ENCODE peak calls at places on chromosomes 4 and X, in four cellular contexts. F is islet precursor cell, Q is nephron progenitor cell, N is pancreas. G is an unnamed sample.

GRCh38 chr4:114043116-114043515 is 63.7 kb upstream of the ARSJ start:
- DNase-seq in Q (no peak), N (no peak), F (no peak), G (no peak)

GRCh38 chrX:40646489-40647306 is 663 bp downstream of the CXorf38 start:
- DNase-seq in Q (peak; percentile 18), N (peak; percentile 44), F (peak; percentile 64), G (no peak)

GRCh38 chr4:13599159-13599558 is 28.4 kb downstream of the BOD1L1 start:
- DNase-seq in F (peak; percentile 62), N (no peak), Q (peak; percentile 25), G (no peak)

GRCh38 chrX:44036336-44036735 is 63.1 kb upstream of the NDP start:
- DNase-seq in N (no peak), Q (no peak), F (peak; percentile 63), G (no peak)

GRCh38 chrX:9456250-9457074 is 8.4 kb upstream of the TBL1X start:
- DNase-seq in N (no peak), Q (no peak), F (no peak), G (no peak)

GRCh38 chr4:46886711-46887110 is 22.3 kb downstream of the COX7B2 start:
- DNase-seq in F (no peak), N (no peak), Q (no peak), G (no peak)

GRCh38 chr4:137545461-137545861 is 13.2 kb upstream of the PCDH18 start:
- DNase-seq in F (peak; percentile 57), Q (no peak), N (no peak), G (no peak)

GRCh38 chr4:55378617-55379467 is 16.9 kb upstream of the TMEM165 start:
- DNase-seq in Q (no peak), F (no peak), N (peak; percentile 54), G (no peak)

GRCh38 chr4:185541251-185541671 is 6.0 kb upstream of the PDLIM3 start:
- DNase-seq in F (no peak), N (no peak), Q (no peak), G (no peak)

GRCh38 chr4:151564321-151564720 is 155.3 kb downstream of the FHIP1A start:
- DNase-seq in F (no peak), Q (no peak), N (peak; percentile 30), G (no peak)

GRCh38 chr4:71230258-71230594 is 108.6 kb upstream of the SLC4A4 start:
- DNase-seq in N (peak; percentile 23), Q (no peak), F (no peak), G (no peak)

GRCh38 chr4:186092296-186092695 is 12.2 kb upstream of the FAM149A start:
- DNase-seq in Q (no peak), N (no peak), F (no peak), G (no peak)

GRCh38 chrX:17779434-17779833 is 42.1 kb downstream of the SCML1 start:
- DNase-seq in Q (no peak), F (no peak), N (no peak), G (no peak)

GRCh38 chr4:95910749-95911148 is 70.9 kb downstream of the PDHA2 start:
- DNase-seq in Q (no peak), N (no peak), F (no peak), G (no peak)

GRCh38 chrX:13669246-13669689 is 16.3 kb downstream of the TCEANC start:
- DNase-seq in F (peak; percentile 87), Q (no peak), N (peak; percentile 81), G (no peak)

GRCh38 chr4:1619151-1619672 is 64.9 kb downstream of the FAM53A start:
- DNase-seq in Q (no peak), F (no peak), N (no peak), G (no peak)

GRCh38 chr4:153616005-153616555 is 68.0 kb upstream of the TLR2 start:
- DNase-seq in N (no peak), F (no peak), Q (no peak), G (no peak)

GRCh38 chrX:113986427-113986826 is 597.5 kb upstream of the HTR2C start:
- DNase-seq in F (no peak), Q (no peak), N (no peak), G (no peak)

GRCh38 chr4:137949746-137950145 is 292.4 kb downstream of the SLC7A11 start:
- DNase-seq in N (no peak), F (no peak), Q (no peak), G (no peak)

GRCh38 chr4:22539251-22539650 is 23.4 kb upstream of the ADGRA3 start:
- DNase-seq in F (no peak), Q (no peak), N (no peak), G (no peak)

GRCh38 chrX:129726307-129727111 is 12.3 kb upstream of the XPNPEP2 start:
- DNase-seq in Q (peak; percentile 70), F (peak; percentile 75), N (peak; percentile 14), G (no peak)

GRCh38 chr4:8315343-8316250 is 46.0 kb downstream of the HTRA3 start:
- DNase-seq in F (peak; percentile 92), Q (peak; percentile 43), N (peak; percentile 64), G (no peak)

GRCh38 chr4:150888217-150888616 is 126.9 kb downstream of the LRBA start:
- DNase-seq in Q (no peak), F (no peak), N (no peak), G (no peak)

GRCh38 chrX:7515681-7516413 is 327.1 kb upstream of the VCX start:
- DNase-seq in N (no peak), Q (no peak), F (no peak), G (no peak)

GRCh38 chrX:153925739-153926593 is at the start of gene ARHGAP4:
- DNase-seq in N (no peak), Q (no peak), F (no peak), G (no peak)

GRCh38 chrX:22365460-22365859 is 92.7 kb downstream of the CBLL2 start:
- DNase-seq in N (no peak), F (no peak), Q (no peak), G (no peak)

GRCh38 chrX:41692162-41692749 is 3.5 kb downstream of the GPR34 start:
- DNase-seq in Q (no peak), F (no peak), N (no peak), G (no peak)

G was measured in D721Med.